ENCODE peak calls at places on chromosomes 2 and 18, in five cellular contexts. N, M, G, Z and Q are unnamed samples.
A peak's percentile ranks its signal among the peaks of the same experiment; 100 is the strongest.

GRCh38 chr2:51290725-51291124 is 258.8 kb upstream of the NRXN1 start:
- DNase-seq in Z (no peak), N (no peak), G (no peak), M (no peak), Q (no peak)

GRCh38 chr18:45386256-45386655 is 229.0 kb upstream of the SLC14A2 start:
- DNase-seq in M (peak; percentile 10), G (peak; percentile 39), N (peak; percentile 48), Z (peak; percentile 32), Q (no peak)

GRCh38 chr2:219309278-219309677 is at the start of gene PTPRN:
- DNase-seq in N (peak; percentile 58), Z (no peak), M (no peak), G (peak; percentile 95), Q (no peak)

GRCh38 chr2:6917761-6918421 is 679 bp downstream of the RNF144A start:
- DNase-seq in Z (peak; percentile 37), M (no peak), G (no peak), N (peak; percentile 26), Q (peak; percentile 81)

GRCh38 chr2:58680938-58681337 is 439.8 kb upstream of the FANCL start:
- DNase-seq in N (peak; percentile 44), G (no peak), Z (no peak), M (peak; percentile 11), Q (no peak)

GRCh38 chr2:54606393-54606973 is 117.0 kb upstream of the EML6 start:
- DNase-seq in N (peak; percentile 63), Z (no peak), M (no peak), G (no peak), Q (no peak)

GRCh38 chr2:56191617-56192016 is 7.8 kb downstream of the CCDC85A start:
- DNase-seq in M (peak; percentile 29), G (no peak), N (peak; percentile 64), Z (peak; percentile 30), Q (no peak)

GRCh38 chr2:232444409-232445148 is 11.4 kb upstream of the ALPI start:
- DNase-seq in N (peak; percentile 84), M (peak; percentile 57), Z (peak; percentile 72), G (peak; percentile 75), Q (no peak)

GRCh38 chr2:130963849-130964793 is 127.4 kb downstream of the ARHGEF4 start:
- DNase-seq in Z (no peak), N (peak; percentile 46), G (peak; percentile 82), M (no peak), Q (no peak)

GRCh38 chr2:143842836-143843235 is 677.1 kb downstream of the ZEB2 start:
- DNase-seq in G (no peak), Z (no peak), N (peak; percentile 29), M (no peak), Q (no peak)

GRCh38 chr2:46283693-46284092 is 13.5 kb upstream of the EPAS1 start:
- DNase-seq in Z (no peak), G (no peak), M (no peak), N (no peak), Q (no peak)

GRCh38 chr2:31297751-31298150 is 63.8 kb downstream of the EHD3 start:
- DNase-seq in M (no peak), N (peak; percentile 91), G (no peak), Z (no peak), Q (no peak)

GRCh38 chr2:231795525-231796327 is 9.5 kb downstream of the COPS7B start:
- DNase-seq in N (peak; percentile 74), G (peak; percentile 78), Z (peak; percentile 90), M (peak; percentile 60), Q (no peak)

GRCh38 chr2:102142829-102143449 is 393 bp downstream of the IL1R1 start:
- DNase-seq in G (no peak), N (peak; percentile 70), M (no peak), Z (no peak), Q (no peak)

GRCh38 chr2:199144546-199144945 is 313.2 kb downstream of the SATB2 start:
- DNase-seq in G (no peak), M (no peak), Z (no peak), N (no peak), Q (no peak)

GRCh38 chr18:74976331-74976909 is 232.5 kb downstream of the PTGR3 start:
- DNase-seq in M (no peak), Z (no peak), G (peak; percentile 59), N (no peak), Q (no peak)

GRCh38 chr2:43073373-43073772 is 153.0 kb downstream of the ZFP36L2 start:
- DNase-seq in N (peak; percentile 80), G (no peak), M (no peak), Z (no peak), Q (peak; percentile 84)

GRCh38 chr18:5159080-5159479 is 38.0 kb downstream of the AKAIN1 start:
- DNase-seq in Z (no peak), M (no peak), N (no peak), G (no peak), Q (no peak)

GRCh38 chr2:85681776-85682175 is 12.4 kb upstream of the GNLY start:
- DNase-seq in G (no peak), M (no peak), Z (no peak), N (no peak), Q (no peak)

GRCh38 chr18:33928226-33928625 is 296.5 kb downstream of the NOL4 start:
- DNase-seq in Z (no peak), M (no peak), N (no peak), G (no peak), Q (no peak)

GRCh38 chr2:193966590-193966989 is 1690.4 kb upstream of the SLC39A10 start:
- DNase-seq in Z (no peak), G (no peak), M (no peak), N (peak; percentile 86), Q (no peak)

GRCh38 chr2:158926478-158926948 is 41.9 kb upstream of the TANC1 start:
- DNase-seq in Z (no peak), N (peak; percentile 67), G (no peak), M (no peak), Q (no peak)

GRCh38 chr2:43131890-43132522 is 94.4 kb downstream of the ZFP36L2 start:
- DNase-seq in G (peak; percentile 45), N (no peak), Z (no peak), M (no peak), Q (peak; percentile 68)

GRCh38 chr18:5543036-5543671 is 643 bp downstream of the EPB41L3 start:
- DNase-seq in M (no peak), N (peak; percentile 48), Z (no peak), G (peak; percentile 52), Q (peak; percentile 75)

DNA sequence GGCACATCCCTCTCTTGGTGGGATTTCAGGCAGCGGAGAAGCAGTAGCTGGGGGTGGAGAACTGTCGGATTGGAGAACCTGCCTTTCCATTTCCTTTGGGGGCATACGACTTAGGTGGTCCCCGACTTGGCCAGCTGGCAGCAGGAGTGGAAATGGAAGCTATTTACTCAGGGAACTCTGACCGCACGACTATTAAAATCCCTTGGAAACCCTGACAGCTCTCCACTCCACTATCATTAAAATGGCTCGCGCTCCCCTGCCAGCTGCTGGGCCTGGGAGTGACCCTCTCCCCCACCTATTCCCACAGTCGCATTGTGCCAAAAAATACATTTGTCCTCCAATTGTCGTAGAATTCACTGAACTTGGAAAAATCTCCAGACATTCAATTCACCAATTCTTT is 77.7 kb upstream of the APCDD1 start:
- DNase-seq in Z (no peak), M (no peak), G (no peak), N (no peak), Q (no peak)
- H3K9ac ChIP-seq in Z (no peak overlapping the region), M (no peak overlapping the region), G (no peak overlapping the region), N (no peak overlapping the region), Q (no peak overlapping the region)

GRCh38 chr2:235402444-235402843 is 91.4 kb upstream of the AGAP1 start:
- DNase-seq in N (no peak), G (no peak), M (no peak), Z (no peak), Q (no peak)

GRCh38 chr2:235398321-235398720 is 95.5 kb upstream of the AGAP1 start:
- DNase-seq in G (no peak), M (no peak), N (no peak), Z (no peak), Q (no peak)

GRCh38 chr2:235394278-235394828 is 99.5 kb upstream of the AGAP1 start:
- DNase-seq in Z (no peak), M (no peak), G (no peak), N (peak; percentile 81), Q (no peak)

GRCh38 chr2:235396071-235396846 is 97.6 kb upstream of the AGAP1 start:
- DNase-seq in Z (no peak), N (no peak), M (no peak), G (no peak), Q (no peak)

DNA sequence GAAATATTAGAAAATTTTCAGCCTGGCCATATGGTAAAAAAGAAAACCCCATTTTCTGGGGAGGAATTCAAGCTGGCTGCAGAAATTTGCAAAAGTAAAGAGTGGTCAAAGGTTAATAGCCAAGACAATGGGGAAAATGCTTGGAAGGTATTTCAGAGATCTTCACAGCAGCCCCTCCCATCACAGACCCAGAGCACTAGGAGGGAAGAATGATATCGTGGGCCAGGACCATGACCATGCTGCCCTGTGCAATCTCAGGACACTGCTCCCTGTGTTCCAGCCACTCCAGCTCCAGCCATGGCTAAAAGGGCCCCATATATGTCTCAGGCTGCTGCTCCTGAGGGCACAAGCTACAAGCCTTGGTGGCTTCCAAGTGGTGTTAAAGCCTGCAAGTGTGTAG is 93.9 kb upstream of the AGAP1 start:
- DNase-seq in Z (no peak), N (no peak), G (no peak), M (no peak), Q (no peak)
- H3K4me3 ChIP-seq in Z (no peak overlapping the region), N (no peak overlapping the region), G (no peak overlapping the region), M (no peak overlapping the region), Q (no peak overlapping the region)

DNA sequence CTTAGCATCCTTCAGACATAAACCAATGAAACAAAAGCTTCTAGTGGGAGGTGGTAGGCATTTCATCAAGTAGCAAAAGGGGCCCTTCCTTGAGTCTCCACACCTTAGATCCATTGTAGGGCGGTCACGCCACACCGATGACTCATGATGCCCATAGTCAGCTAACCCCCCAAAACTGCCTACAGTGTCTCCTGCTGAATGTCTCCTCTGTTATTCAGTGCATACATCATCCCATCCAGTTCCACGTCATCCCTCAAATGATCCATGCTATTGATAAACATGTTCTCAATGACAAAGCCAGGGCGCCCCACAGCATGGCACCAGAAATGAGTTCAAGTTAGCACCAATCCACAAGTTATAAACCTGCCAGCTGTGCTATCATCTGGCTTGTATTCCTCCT is 57.4 kb upstream of the ACKR3 start:
- DNase-seq in Z (no peak), N (no peak), G (no peak), M (no peak), Q (no peak)
- H3K9ac ChIP-seq in Z (no peak overlapping the region), N (no peak overlapping the region), G (no peak overlapping the region), M (no peak overlapping the region), Q (no peak overlapping the region)

GRCh38 chr2:241317391-241317790 is 1.7 kb downstream of the SEPTIN2 start:
- DNase-seq in N (peak; percentile 40), G (no peak), M (no peak), Z (no peak), Q (no peak)

GRCh38 chr2:241321911-241322310 is 6.2 kb downstream of the SEPTIN2 start:
- DNase-seq in Z (no peak), N (no peak), M (no peak), G (no peak), Q (no peak)

GRCh38 chr2:241323777-241324176 is 8.1 kb downstream of the SEPTIN2 start:
- DNase-seq in G (no peak), M (no peak), Z (no peak), N (no peak), Q (no peak)

GRCh38 chr2:241320394-241320793 is 4.7 kb downstream of the SEPTIN2 start:
- DNase-seq in Z (no peak), N (no peak), G (no peak), M (no peak), Q (no peak)

DNA sequence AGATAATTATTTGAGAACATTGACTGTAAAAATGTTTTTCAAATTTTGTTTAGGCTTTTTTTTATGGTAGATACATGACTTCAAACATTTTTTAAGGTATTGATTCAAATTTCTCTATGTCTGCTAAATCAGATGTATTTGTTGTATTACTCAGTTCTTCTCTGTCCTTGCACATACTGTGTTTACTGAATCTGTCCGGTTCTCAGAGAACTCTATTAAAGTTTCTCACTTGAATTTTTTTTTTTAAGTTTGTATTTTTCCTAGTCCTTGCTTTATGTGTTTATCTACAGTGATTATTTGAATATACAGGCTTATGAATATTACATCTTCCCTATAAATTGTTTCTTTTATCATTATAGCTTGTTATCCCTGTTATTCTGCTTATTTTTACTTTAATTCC is 5.3 kb downstream of the SEPTIN2 start:
- DNase-seq in G (no peak), M (no peak), N (no peak), Z (no peak), Q (no peak)
- H3K4me3 ChIP-seq in G (no peak overlapping the region), M (no peak overlapping the region), N (peak overlapping the region; percentile 22), Z (no peak overlapping the region), Q (no peak overlapping the region)